ENCODE peak calls at places on chromosomes 13 and 19, in nine cellular contexts. S is cardiac muscle cell; B is neural progenitor cell; D is hepatocyte; C is tibial artery; A is CD4-positive, alpha-beta T cell; J is psoas muscle; Z is upper lobe of left lung; R is AG10803. V is an unnamed sample.

GRCh38 chr13:52405767-52406494 is at the start of gene THSD1:
- DNase-seq in S (peak), B (peak), D (peak), C (peak), A (no peak), J (peak), Z (peak), R (peak), V (peak)

GRCh38 chr13:100115693-100116254 is 26.9 kb downstream of the PCCA start:
- DNase-seq in S (no peak), B (no peak), D (no peak), C (no peak), A (no peak), J (no peak), Z (no peak), R (no peak), V (no peak)

GRCh38 chr13:110758195-110758594 is 44.7 kb downstream of the ING1 start:
- DNase-seq in S (peak), B (no peak), D (no peak), C (no peak), A (no peak), J (no peak), Z (no peak), R (peak), V (no peak)

GRCh38 chr19:1512671-1513491 is at the start of gene ADAMTSL5:
- DNase-seq in S (peak), B (peak), D (peak), C (no peak), A (peak), J (peak), Z (peak), R (peak), V (peak)

GRCh38 chr13:73338389-73338788 is 279.6 kb downstream of the KLF5 start:
- DNase-seq in S (peak), B (no peak), D (no peak), C (no peak), A (no peak), J (no peak), Z (no peak), R (no peak), V (no peak)

GRCh38 chr19:48746120-48746519 is 589 bp downstream of the IZUMO1 start:
- DNase-seq in S (no peak), B (no peak), D (no peak), C (no peak), A (no peak), J (no peak), Z (no peak), R (no peak), V (no peak)

GRCh38 chr13:85816413-85816812 is 17.2 kb upstream of the SLITRK6 start:
- DNase-seq in S (peak), B (no peak), D (no peak), C (no peak), A (no peak), J (no peak), Z (no peak), R (no peak), V (no peak)

GRCh38 chr13:30371649-30372265 is 50.5 kb upstream of the UBE2L5 start:
- DNase-seq in S (peak), B (no peak), D (peak), C (peak), A (peak), J (no peak), Z (no peak), R (peak), V (peak)

GRCh38 chr13:80742027-80742426 is 401.1 kb upstream of the SPRY2 start:
- DNase-seq in S (peak), B (no peak), D (no peak), C (no peak), A (no peak), J (no peak), Z (no peak), R (no peak), V (no peak)

GRCh38 chr13:35912841-35913240 is 218.3 kb downstream of the DCLK1 start:
- DNase-seq in S (no peak), B (no peak), D (no peak), C (no peak), A (no peak), J (no peak), Z (no peak), R (no peak), V (no peak)

GRCh38 chr19:50460161-50460765 is 16.0 kb upstream of the EMC10 start:
- DNase-seq in S (peak), B (no peak), D (no peak), C (no peak), A (no peak), J (no peak), Z (no peak), R (peak), V (peak)

GRCh38 chr19:39515551-39516191 is 732 bp downstream of the SELENOV start:
- DNase-seq in S (no peak), B (peak), D (peak), C (no peak), A (no peak), J (no peak), Z (peak), R (no peak), V (peak)

GRCh38 chr13:40233731-40234195 is 432.7 kb downstream of the FOXO1 start:
- DNase-seq in S (no peak), B (no peak), D (no peak), C (no peak), A (no peak), J (peak), Z (no peak), R (no peak), V (no peak)

GRCh38 chr13:44744880-44745633 is 168.9 kb upstream of the TSC22D1 start:
- DNase-seq in S (no peak), B (no peak), D (no peak), C (no peak), A (no peak), J (no peak), Z (no peak), R (no peak), V (no peak)

GRCh38 chr13:20160346-20161274 is at the start of gene GJA3:
- DNase-seq in S (peak), B (peak), D (peak), C (no peak), A (no peak), J (no peak), Z (peak), R (peak), V (peak)

GRCh38 chr13:99860736-99861135 is 110.8 kb downstream of the ZIC5 start:
- DNase-seq in S (no peak), B (peak), D (no peak), C (no peak), A (no peak), J (no peak), Z (no peak), R (no peak), V (no peak)

GRCh38 chr13:30905932-30906383 is at the start of gene MEDAG:
- DNase-seq in S (peak), B (no peak), D (no peak), C (peak), A (no peak), J (peak), Z (peak), R (peak), V (no peak)

GRCh38 chr13:112245959-112246358 is 130.2 kb upstream of the SPACA7 start:
- DNase-seq in S (no peak), B (no peak), D (no peak), C (no peak), A (no peak), J (no peak), Z (no peak), R (no peak), V (no peak)

GRCh38 chr13:45393941-45394570 is 24.1 kb downstream of the SLC25A30 start:
- DNase-seq in S (peak), B (peak), D (peak), C (no peak), A (no peak), J (no peak), Z (no peak), R (peak), V (no peak)

GRCh38 chr13:75635101-75635620 is 969 bp upstream of the LMO7 start:
- DNase-seq in S (no peak), B (no peak), D (peak), C (no peak), A (no peak), J (no peak), Z (no peak), R (no peak), V (no peak)

GRCh38 chr19:18832331-18833140 is 777 bp downstream of the UPF1 start:
- DNase-seq in S (no peak), B (peak), D (peak), C (no peak), A (no peak), J (no peak), Z (peak), R (peak), V (no peak)

GRCh38 chr19:41753159-41753558 is 2.2 kb upstream of the CEACAM6 start:
- DNase-seq in S (peak), B (peak), D (peak), C (no peak), A (peak), J (peak), Z (peak), R (peak), V (peak)

GRCh38 chr13:69567514-69567913 is 540.1 kb upstream of the ATXN8OS start:
- DNase-seq in S (no peak), B (no peak), D (no peak), C (no peak), A (no peak), J (no peak), Z (no peak), R (no peak), V (no peak)

GRCh38 chr19:3115411-3115810 is 20.4 kb upstream of the GNA15 start:
- DNase-seq in S (no peak), B (no peak), D (no peak), C (no peak), A (no peak), J (peak), Z (peak), R (no peak), V (no peak)

GRCh38 chr19:19539738-19540703 is 2.0 kb downstream of the CILP2 start:
- DNase-seq in S (peak), B (peak), D (peak), C (no peak), A (peak), J (peak), Z (peak), R (peak), V (peak)

GRCh38 chr19:3531716-3532115 is 7.3 kb upstream of the TEKTIP1 start:
- DNase-seq in S (no peak), B (no peak), D (no peak), C (no peak), A (no peak), J (no peak), Z (peak), R (no peak), V (no peak)

GRCh38 chr13:46679369-46680180 is 117.4 kb downstream of the ESD start:
- DNase-seq in S (peak), B (peak), D (peak), C (no peak), A (peak), J (no peak), Z (peak), R (peak), V (peak)

GRCh38 chr19:459724-460511 is 915 bp downstream of the SHC2 start:
- DNase-seq in S (peak), B (peak), D (peak), C (peak), A (no peak), J (peak), Z (peak), R (peak), V (no peak)

GRCh38 chr19:31037311-31037710 is 311.9 kb downstream of the TSHZ3 start:
- DNase-seq in S (no peak), B (no peak), D (no peak), C (no peak), A (no peak), J (no peak), Z (no peak), R (no peak), V (no peak)

GRCh38 chr19:7928741-7929701 is 3.1 kb upstream of the CTXN1 start:
- DNase-seq in S (peak), B (peak), D (peak), C (peak), A (peak), J (peak), Z (peak), R (peak), V (peak)

GRCh38 chr13:23279321-23279720 is 98.5 kb downstream of the SGCG start:
- DNase-seq in S (peak), B (no peak), D (no peak), C (no peak), A (no peak), J (no peak), Z (no peak), R (no peak), V (no peak)

GRCh38 chr19:52428937-52429336 is at the start of gene ZNF534:
- DNase-seq in S (no peak), B (no peak), D (no peak), C (no peak), A (no peak), J (no peak), Z (peak), R (no peak), V (no peak)
- TF ChIP-seq CTCF in S (no peak), B (no peak), D (no peak), C (no peak), A (no peak), J (no peak), Z (no peak), R (no peak), V (no peak)

DNA sequence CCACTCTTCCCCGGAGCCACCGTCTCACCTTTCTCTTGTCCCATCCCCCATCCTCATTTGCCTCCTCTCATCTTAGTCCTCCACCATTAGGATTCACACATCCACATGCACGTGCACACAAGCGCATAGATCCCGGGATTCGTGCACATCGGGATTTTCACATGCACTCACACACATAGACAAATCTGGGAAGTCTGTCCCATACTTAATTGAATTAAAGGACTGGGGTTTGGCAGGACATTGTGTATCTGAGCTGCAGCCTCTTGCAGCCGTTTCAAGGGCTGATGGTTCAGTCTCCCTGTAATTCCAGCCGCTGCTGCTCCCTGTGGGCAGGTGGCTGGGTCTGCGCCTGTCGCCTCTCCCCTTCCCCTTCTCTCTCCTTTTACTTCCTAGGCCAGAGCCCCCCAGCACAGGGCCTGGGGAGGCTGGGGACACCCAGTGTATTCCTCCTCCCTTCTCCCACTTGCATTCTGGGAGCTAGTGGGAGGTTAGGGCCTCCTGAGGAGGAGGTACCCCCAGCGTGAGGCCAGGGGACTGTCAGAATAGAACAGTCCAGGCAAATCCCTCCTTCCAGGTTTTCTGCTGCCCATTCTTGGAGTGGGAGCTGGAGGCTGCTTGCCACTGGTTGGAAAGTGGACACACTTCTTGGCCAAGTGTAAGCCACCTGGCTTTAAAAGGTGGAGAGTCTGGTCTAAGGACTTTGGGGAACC is 43.6 kb downstream of the LYL1 start:
- DNase-seq in S (no peak), B (peak), D (no peak), C (no peak), A (no peak), J (no peak), Z (no peak), R (no peak), V (no peak)
- TF ChIP-seq CTCF in S (peak), B (peak), D (no peak), C (no peak), A (no peak), J (no peak), Z (no peak), R (peak), V (no peak)

DNA sequence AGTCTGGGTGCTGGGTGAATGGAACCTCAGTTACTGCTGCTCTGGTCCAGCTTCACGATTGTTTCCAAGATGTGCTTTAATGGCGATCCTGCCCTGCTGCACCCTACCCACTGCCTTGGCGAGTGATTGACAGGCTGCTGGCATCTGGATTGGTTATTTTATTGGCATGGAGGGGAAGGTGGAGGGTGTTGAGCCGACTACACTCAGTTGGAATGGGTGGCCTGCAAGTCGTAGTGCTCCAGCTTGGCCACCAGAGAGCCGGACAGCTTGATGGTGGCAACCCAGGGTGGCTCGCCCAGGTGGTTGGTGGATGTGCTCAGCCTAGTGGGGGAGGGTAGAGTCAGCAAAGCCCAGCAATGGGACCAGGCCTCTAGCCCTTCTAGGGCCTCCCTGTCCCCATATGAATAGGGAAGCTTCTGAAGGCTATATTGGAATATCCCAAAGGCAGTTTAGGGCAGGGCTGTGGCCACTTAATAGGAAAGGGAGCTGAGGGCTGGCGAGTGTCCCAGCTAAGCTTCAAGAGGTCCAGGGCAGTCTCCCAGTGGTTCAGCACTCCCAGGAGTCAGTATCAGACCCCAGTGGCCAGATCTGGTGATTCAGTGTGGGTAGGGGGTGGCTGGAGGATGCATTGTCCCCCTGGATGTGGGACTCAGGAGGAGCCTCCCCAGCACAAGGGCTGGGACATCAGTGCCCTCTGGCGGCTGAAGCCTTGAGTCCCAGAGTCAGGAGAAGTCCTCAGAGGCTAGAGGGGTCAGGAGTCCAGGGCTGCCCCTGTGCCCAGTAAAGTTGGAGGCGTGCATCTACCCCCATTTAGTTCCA is 3.4 kb downstream of the GGN start:
- DNase-seq in S (no peak), B (peak), D (peak), C (no peak), A (no peak), J (no peak), Z (no peak), R (no peak), V (no peak)
- TF ChIP-seq CTCF in S (peak), B (peak), D (peak), C (no peak), A (no peak), J (no peak), Z (no peak), R (peak), V (no peak)

GRCh38 chr13:33205804-33206221 is 79.7 kb downstream of the STARD13 start:
- DNase-seq in S (peak), B (peak), D (no peak), C (peak), A (no peak), J (no peak), Z (no peak), R (peak), V (no peak)

GRCh38 chr13:33206425-33206824 is 79.1 kb downstream of the STARD13 start:
- DNase-seq in S (no peak), B (no peak), D (no peak), C (no peak), A (no peak), J (no peak), Z (no peak), R (peak), V (no peak)

GRCh38 chr13:33206945-33207615 is 78.5 kb downstream of the STARD13 start:
- DNase-seq in S (no peak), B (no peak), D (no peak), C (no peak), A (no peak), J (no peak), Z (no peak), R (no peak), V (no peak)

GRCh38 chr13:33208290-33208990 is 77.1 kb downstream of the STARD13 start:
- DNase-seq in S (no peak), B (no peak), D (peak), C (no peak), A (no peak), J (no peak), Z (no peak), R (no peak), V (no peak)

DNA sequence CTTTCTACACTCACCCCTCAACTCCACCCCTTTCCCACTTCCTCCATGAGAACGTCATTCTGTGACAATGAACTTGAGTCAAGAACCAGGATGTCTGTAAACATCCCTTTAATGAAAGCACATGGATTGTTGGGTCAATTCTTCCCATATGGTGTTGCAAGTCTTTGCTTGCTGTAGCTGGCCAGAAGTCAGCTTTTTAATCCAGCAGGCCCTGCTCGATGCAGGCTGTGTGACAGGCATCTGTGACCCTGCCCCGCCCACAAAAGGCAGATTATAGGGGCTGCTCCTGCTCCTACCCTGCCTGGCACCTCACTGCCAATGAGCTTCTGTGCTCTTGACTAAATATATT is 78.0 kb downstream of the STARD13 start:
- DNase-seq in S (peak), B (no peak), D (peak), C (no peak), A (no peak), J (no peak), Z (no peak), R (peak), V (no peak)
- TF ChIP-seq CTCF in S (no peak), B (no peak), D (no peak), C (no peak), A (no peak), J (no peak), Z (no peak), R (no peak), V (no peak)

GRCh38 chr19:45178262-45179062 is at the start of gene BLOC1S3:
- DNase-seq in S (peak), B (peak), D (peak), C (peak), A (peak), J (peak), Z (peak), R (peak), V (peak)
- TF ChIP-seq CTCF in S (peak), B (peak), D (peak), C (peak), A (peak), J (peak), Z (no peak), R (peak), V (no peak)

GRCh38 chr19:10680545-10681135 is 20.6 kb upstream of the QTRT1 start:
- DNase-seq in S (no peak), B (no peak), D (no peak), C (no peak), A (no peak), J (no peak), Z (no peak), R (no peak), V (no peak)
- TF ChIP-seq CTCF in S (no peak), B (no peak), D (no peak), C (no peak), A (no peak), J (no peak), Z (no peak), R (no peak), V (no peak)